ENCODE peak calls at places on chromosomes 16 and 17, in eight cellular contexts. Q, O, C, K, X, W, Y and G are unnamed samples.

GRCh38 chr17:4582691-4583090 is 1.6 kb upstream of the SMTNL2 start:
- DNase-seq in K (no peak), W (no peak), O (no peak), Y (no peak), X (no peak), Q (no peak), C (no peak), G (no peak)

GRCh38 chr17:82424001-82424862 is 5.8 kb upstream of the OGFOD3 start:
- DNase-seq in C (peak; percentile 45), O (peak; percentile 19), Q (peak; percentile 64), K (peak; percentile 51), W (peak; percentile 60), X (peak; percentile 37), Y (no peak), G (peak; percentile 58)

GRCh38 chr16:85634747-85635544 is 21.8 kb downstream of the GSE1 start:
- DNase-seq in Q (no peak), W (no peak), C (no peak), Y (no peak), K (no peak), X (no peak), O (no peak), G (no peak)

GRCh38 chr17:28327709-28328108 is 7.6 kb downstream of the IFT20 start:
- DNase-seq in C (no peak), Y (no peak), Q (no peak), O (no peak), K (no peak), W (peak; percentile 53), X (no peak), G (no peak)

GRCh38 chr17:50630524-50631194 is 4.0 kb upstream of the ABCC3 start:
- DNase-seq in O (peak; percentile 46), K (peak; percentile 81), X (peak; percentile 42), C (peak; percentile 41), Y (no peak), Q (peak; percentile 54), W (peak; percentile 66), G (peak; percentile 57)

GRCh38 chr16:9115277-9115676 is 23.8 kb downstream of the HAPSTR1 start:
- DNase-seq in C (no peak), Q (no peak), Y (no peak), K (peak; percentile 44), W (no peak), X (no peak), O (no peak), G (no peak)

GRCh38 chr16:4529085-4530060 is 9.2 kb downstream of the CDIP1 start:
- DNase-seq in W (no peak), K (peak; percentile 48), O (no peak), X (peak; percentile 35), Q (peak; percentile 43), C (no peak), Y (no peak), G (no peak)

GRCh38 chr16:51051671-51052070 is 99.4 kb downstream of the SALL1 start:
- DNase-seq in K (no peak), Q (peak; percentile 36), C (no peak), X (no peak), Y (no peak), W (no peak), O (no peak), G (no peak)

GRCh38 chr17:145671-146541 is 8.5 kb downstream of the SCGB1C2 start:
- DNase-seq in X (no peak), K (no peak), C (no peak), Y (peak; percentile 75), Q (no peak), O (no peak), W (no peak), G (no peak)

GRCh38 chr16:85062303-85062702 is 34.7 kb downstream of the KIAA0513 start:
- DNase-seq in C (no peak), X (no peak), Q (no peak), W (no peak), Y (no peak), K (no peak), O (no peak), G (no peak)

GRCh38 chr17:74532115-74532514 is 840 bp upstream of the CD300LB start:
- DNase-seq in Y (no peak), K (no peak), O (no peak), W (no peak), Q (no peak), C (no peak), X (no peak), G (no peak)

GRCh38 chr16:6957676-6958075 is 375.0 kb upstream of the RBFOX1 start:
- DNase-seq in O (no peak), X (no peak), K (no peak), Q (no peak), C (no peak), Y (no peak), W (peak; percentile 0), G (no peak)

GRCh38 chr16:17668411-17668810 is 197.7 kb upstream of the XYLT1 start:
- DNase-seq in K (no peak), C (no peak), O (no peak), W (no peak), X (no peak), Y (no peak), Q (no peak), G (no peak)

GRCh38 chr17:64657610-64658125 is 4.4 kb downstream of the SMURF2 start:
- DNase-seq in X (no peak), Y (no peak), K (no peak), C (no peak), Q (no peak), O (no peak), W (no peak), G (no peak)

GRCh38 chr17:6386041-6386630 is 48.8 kb downstream of the AIPL1 start:
- DNase-seq in X (no peak), Y (no peak), W (no peak), C (no peak), Q (no peak), O (no peak), K (no peak), G (no peak)

GRCh38 chr16:49615606-49616005 is 240.3 kb downstream of the ZNF423 start:
- DNase-seq in W (no peak), C (no peak), Q (no peak), X (no peak), K (no peak), Y (peak; percentile 51), O (no peak), G (no peak)